ENCODE peak calls at places on chromosomes 6 and 20, in five cellular contexts. B, P, A, L and O are unnamed samples. For H3K4me1, the result is how much of the 10 kb centered on the place peaks cover.

GRCh38 chr6:112029045-112029822 is 24.7 kb upstream of the CCN6 start:
- DNase-seq in B (peak), A (no peak), P (peak), L (peak), O (peak)

GRCh38 chr20:62700261-62700925 is 8.2 kb upstream of the NTSR1 start:
- DNase-seq in L (no peak), B (no peak), A (no peak), P (no peak), O (no peak)

GRCh38 chr6:167791036-167791779 is 35.5 kb upstream of the AFDN start:
- DNase-seq in P (no peak), A (no peak), B (no peak), L (no peak), O (no peak)

GRCh38 chr20:63830821-63831593 is at the start of gene ZBTB46:
- DNase-seq in P (peak), L (no peak), A (peak), B (no peak), O (no peak)

GRCh38 chr20:59836768-59837167 is 96.7 kb downstream of the SYCP2 start:
- DNase-seq in P (no peak), B (no peak), A (no peak), L (no peak), O (no peak)

GRCh38 chr6:169169941-169170582 is 83.6 kb downstream of the THBS2 start:
- DNase-seq in L (no peak), P (no peak), B (no peak), A (no peak), O (no peak)

GRCh38 chr20:2005831-2006426 is 12.1 kb upstream of the PDYN start:
- DNase-seq in L (peak), P (peak), A (peak), B (peak), O (no peak)

GRCh38 chr6:90068835-90069478 is 174.7 kb downstream of the GJA10 start:
- DNase-seq in A (no peak), B (no peak), P (no peak), L (no peak), O (no peak)

GRCh38 chr6:42467651-42468050 is 15.9 kb upstream of the TRERF1 start:
- DNase-seq in B (no peak), A (no peak), L (no peak), P (no peak), O (no peak)

GRCh38 chr6:36202101-36202500 is 5.6 kb downstream of the BRPF3 start:
- DNase-seq in P (no peak), A (no peak), L (no peak), B (no peak), O (no peak)

GRCh38 chr6:71531841-71532240 is 243.2 kb downstream of the OGFRL1 start:
- DNase-seq in P (no peak), B (no peak), A (no peak), L (no peak), O (no peak)

GRCh38 chr20:48627737-48628128 is 200.1 kb downstream of the PREX1 start:
- DNase-seq in L (no peak), B (no peak), A (no peak), P (no peak), O (no peak)

GRCh38 chr20:48630342-48631075 is 197.3 kb downstream of the PREX1 start:
- DNase-seq in B (no peak), A (no peak), P (no peak), L (no peak), O (no peak)

GRCh38 chr20:48629069-48629959 is 198.5 kb downstream of the PREX1 start:
- DNase-seq in P (no peak), A (no peak), B (no peak), L (no peak), O (no peak)

GRCh38 chr20:48631114-48632016 is 196.4 kb downstream of the PREX1 start:
- DNase-seq in A (no peak), P (peak), B (no peak), L (no peak), O (no peak)

GRCh38 chr20:48629960-48630315 is 197.9 kb downstream of the PREX1 start:
- DNase-seq in P (no peak), B (no peak), A (no peak), L (no peak), O (no peak)
- H3K4me1 ChIP-seq in P (under half), B (under half), A (under half), L (under half), O (under half)

DNA sequence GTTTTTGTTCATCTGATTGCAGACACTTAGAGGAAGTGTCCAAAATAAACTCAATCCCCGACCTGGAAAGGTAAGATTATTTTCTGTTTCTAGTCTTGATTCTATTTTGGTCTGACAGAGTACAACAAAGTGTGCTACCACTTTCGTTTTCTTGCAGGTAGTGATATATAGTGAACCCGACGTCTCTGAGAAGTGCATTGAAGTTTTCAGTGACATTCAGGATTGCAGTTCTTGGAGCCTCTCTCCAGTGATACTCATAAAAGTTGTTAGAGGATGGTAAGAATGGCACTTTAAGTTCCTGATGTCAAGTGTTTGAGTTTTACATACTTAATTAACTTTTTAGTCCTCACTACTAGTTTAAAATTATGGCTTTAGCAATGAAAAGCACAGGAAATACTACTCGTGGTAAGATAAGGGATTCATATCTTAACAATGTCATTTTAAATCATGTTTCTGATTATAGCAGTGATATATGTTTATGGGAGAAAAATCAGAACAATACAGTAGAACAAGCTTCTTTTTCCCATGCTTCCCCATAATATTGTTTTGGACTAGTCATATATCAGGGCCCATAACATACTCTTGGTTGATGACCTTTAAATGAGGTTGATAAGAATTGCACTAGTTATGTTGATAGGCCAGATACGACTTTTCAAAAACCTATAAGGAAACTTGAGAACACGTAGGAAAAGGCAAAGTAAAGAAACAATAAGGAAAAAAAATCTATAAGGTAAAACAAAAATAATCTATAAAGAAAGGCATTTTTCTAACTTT is 104.0 kb downstream of the RTN4IP1 start:
- DNase-seq in A (no peak), B (no peak), L (peak), P (no peak), O (no peak)
- H3K4me3 ChIP-seq in A (no peak), B (peak), L (peak), P (no peak), O (peak)

GRCh38 chr20:38166707-38167233 is 1.7 kb upstream of the TGM2 start:
- DNase-seq in A (no peak), P (no peak), L (no peak), B (no peak), O (no peak)
- H3K27ac ChIP-seq in A (no peak), P (no peak), L (no peak), B (no peak), O (no peak)

DNA sequence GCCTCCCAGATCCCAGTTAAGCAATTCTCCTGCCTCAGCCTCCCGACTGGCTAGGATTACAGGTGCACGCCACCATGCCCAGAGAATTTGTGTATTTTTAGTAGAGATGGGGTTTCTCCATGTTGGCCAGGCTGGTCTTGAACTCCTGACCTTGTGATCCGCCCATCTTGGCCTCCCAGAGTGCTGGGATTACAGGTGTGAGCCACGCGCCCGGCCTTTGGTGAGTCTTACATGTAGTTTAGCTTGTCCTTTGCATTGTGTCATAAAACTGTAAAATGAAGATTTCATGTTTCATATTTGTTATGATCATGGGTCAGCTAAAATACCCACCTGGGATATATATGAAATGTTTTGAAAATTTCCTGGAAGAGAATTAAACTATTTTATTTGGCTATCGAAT is 183.5 kb downstream of the SASH1 start:
- DNase-seq in P (no peak), L (no peak), A (no peak), B (no peak), O (no peak)
- H3K4me1 ChIP-seq in P (half or more), L (under half), A (under half), B (under half), O (under half)